ENCODE peak calls at places on chromosome 19, in four cellular contexts. R is nephron progenitor cell, Q is upper lobe of left lung, E is AG10803. U is an unnamed sample.

GRCh38 chr19:3879656-3880055 is 829 bp upstream of the ATCAY start:
- DNase-seq in E (no peak), Q (no peak), R (no peak), U (no peak)

GRCh38 chr19:17528610-17529009 is 17.2 kb downstream of the PGLS start:
- DNase-seq in Q (no peak), E (no peak), R (no peak), U (no peak)

GRCh38 chr19:367963-368623 is 23.5 kb upstream of the MIER2 start:
- DNase-seq in Q (no peak), E (no peak), R (no peak), U (peak; percentile 6)

GRCh38 chr19:21463449-21464105 is 41.8 kb upstream of the ZNF429 start:
- DNase-seq in Q (no peak), R (peak; percentile 63), E (no peak), U (no peak)

GRCh38 chr19:57812201-57812600 is 2.5 kb downstream of the ZNF552 start:
- DNase-seq in Q (no peak), E (no peak), R (no peak), U (no peak)

GRCh38 chr19:54459282-54460229 is 4.0 kb downstream of the LENG9 start:
- DNase-seq in R (no peak), Q (peak; percentile 42), E (no peak), U (no peak)

GRCh38 chr19:18135712-18136584 is 17.0 kb upstream of the PIK3R2 start:
- DNase-seq in Q (no peak), E (no peak), R (no peak), U (no peak)

GRCh38 chr19:15443838-15444237 is 5.9 kb downstream of the WIZ start:
- DNase-seq in R (no peak), E (peak; percentile 16), Q (no peak), U (no peak)

GRCh38 chr19:1817553-1818179 is 5.6 kb upstream of the ATP8B3 start:
- DNase-seq in R (no peak), Q (peak; percentile 76), E (no peak), U (no peak)

GRCh38 chr19:14782978-14783545 is 4.7 kb upstream of the ADGRE2 start:
- DNase-seq in E (no peak), R (no peak), Q (no peak), U (no peak)

GRCh38 chr19:15371119-15371518 is 8.5 kb downstream of the AKAP8 start:
- DNase-seq in Q (no peak), E (no peak), R (no peak), U (no peak)

GRCh38 chr19:39631178-39631577 is 24.5 kb upstream of the LGALS16 start:
- DNase-seq in Q (no peak), R (no peak), E (no peak), U (no peak)

GRCh38 chr19:45475537-45476348 is 7.9 kb downstream of the FOSB start:
- DNase-seq in R (no peak), E (peak; percentile 6), Q (no peak), U (no peak)

GRCh38 chr19:16259385-16260159 is 61.9 kb downstream of the AP1M1 start:
- DNase-seq in Q (peak; percentile 86), R (no peak), E (no peak), U (no peak)

GRCh38 chr19:50858896-50859295 is 4.2 kb downstream of the KLK3 start:
- DNase-seq in E (no peak), Q (no peak), R (no peak), U (no peak)
- TF ChIP-seq CTCF in E (no peak), Q (no peak), R (no peak), U (no peak)

GRCh38 chr19:48784527-48784926 is 26.3 kb downstream of the BCAT2 start:
- DNase-seq in E (peak; percentile 13), R (no peak), Q (no peak), U (no peak)
- TF ChIP-seq CTCF in E (peak; percentile 31), R (no peak), Q (no peak), U (no peak)

DNA sequence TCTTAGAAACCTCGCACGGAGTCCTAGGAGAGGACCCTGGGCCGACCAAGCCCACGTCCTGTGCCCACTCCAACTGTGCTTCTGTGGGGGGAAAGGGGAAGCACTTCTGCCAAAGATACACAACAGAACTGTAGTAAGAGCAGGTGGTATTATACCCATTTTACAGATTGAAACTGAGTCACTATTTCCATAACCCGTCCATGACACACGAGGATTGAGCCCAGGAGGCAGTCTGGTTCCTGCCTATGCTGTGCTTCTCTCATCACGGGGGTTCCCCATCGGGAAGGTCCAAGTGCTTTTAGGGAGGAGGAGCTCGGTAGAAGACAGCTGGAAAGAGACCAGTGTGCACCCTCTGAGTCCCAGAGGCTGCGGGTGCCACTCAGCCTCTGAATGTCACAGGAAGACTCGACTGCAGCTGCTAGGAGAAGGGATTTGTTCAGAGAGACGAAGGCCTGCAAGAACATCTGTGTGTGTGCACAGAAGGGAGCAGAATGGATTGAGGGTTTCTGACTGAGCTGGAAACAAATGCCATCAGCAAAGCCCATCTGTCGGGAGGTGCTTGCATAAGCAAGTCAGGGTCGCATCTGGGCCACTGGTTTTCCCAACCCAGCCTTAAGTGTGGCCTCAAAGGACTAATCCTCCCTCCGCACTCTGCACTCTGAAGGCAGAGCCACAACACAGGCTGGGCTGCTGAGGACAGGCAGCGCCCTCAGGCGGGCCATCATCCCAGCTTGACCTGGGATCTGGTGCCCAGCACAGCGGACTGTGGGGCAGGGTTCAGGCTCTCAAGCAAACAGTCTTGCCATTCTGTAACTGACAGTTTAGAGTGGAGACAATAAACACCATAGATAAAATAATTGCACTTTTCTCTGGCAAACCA is 150.0 kb downstream of the DPF1 start:
- DNase-seq in E (no peak), R (peak; percentile 41), Q (no peak), U (no peak)
- TF ChIP-seq CTCF in E (peak; percentile 20), R (no peak), Q (no peak), U (no peak)

GRCh38 chr19:7494416-7495098 is 5.7 kb upstream of the PEX11G start:
- DNase-seq in E (no peak), R (peak; percentile 31), Q (no peak), U (no peak)
- TF ChIP-seq CTCF in E (no peak), R (no peak), Q (no peak), U (no peak)

DNA sequence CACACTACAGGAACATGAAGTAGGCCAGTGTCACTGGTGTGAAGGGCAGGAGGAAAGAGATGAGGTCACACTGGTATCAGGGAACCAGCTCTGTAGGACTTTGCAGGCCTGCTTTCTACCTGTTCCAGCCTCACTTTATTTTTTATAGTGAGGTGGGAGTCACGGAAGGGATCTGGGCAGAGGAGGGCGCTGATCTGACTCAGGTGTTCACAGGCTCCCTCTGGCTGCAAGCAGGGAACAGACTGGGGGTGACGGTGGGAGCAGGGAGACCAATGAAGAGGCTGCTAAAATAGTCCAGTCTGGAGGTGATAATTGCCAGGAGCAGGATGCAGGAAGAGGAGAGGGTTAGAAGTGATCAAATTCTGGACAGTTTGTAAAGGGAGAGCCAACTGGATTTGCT is 2.8 kb downstream of the THAP8 start:
- DNase-seq in R (peak; percentile 18), E (no peak), Q (no peak), U (no peak)
- TF ChIP-seq CTCF in R (no peak), E (peak; percentile 15), Q (no peak), U (no peak)

GRCh38 chr19:29685326-29685725 is 20.1 kb downstream of the PLEKHF1 start:
- DNase-seq in E (peak; percentile 66), R (no peak), Q (no peak), U (no peak)

GRCh38 chr19:29681422-29682235 is 16.4 kb downstream of the PLEKHF1 start:
- DNase-seq in E (peak; percentile 77), Q (peak; percentile 74), R (no peak), U (no peak)

GRCh38 chr19:29680937-29681336 is 15.7 kb downstream of the PLEKHF1 start:
- DNase-seq in R (no peak), Q (no peak), E (no peak), U (no peak)

GRCh38 chr19:29682236-29682895 is 17.1 kb downstream of the PLEKHF1 start:
- DNase-seq in R (no peak), E (no peak), Q (no peak), U (no peak)

DNA sequence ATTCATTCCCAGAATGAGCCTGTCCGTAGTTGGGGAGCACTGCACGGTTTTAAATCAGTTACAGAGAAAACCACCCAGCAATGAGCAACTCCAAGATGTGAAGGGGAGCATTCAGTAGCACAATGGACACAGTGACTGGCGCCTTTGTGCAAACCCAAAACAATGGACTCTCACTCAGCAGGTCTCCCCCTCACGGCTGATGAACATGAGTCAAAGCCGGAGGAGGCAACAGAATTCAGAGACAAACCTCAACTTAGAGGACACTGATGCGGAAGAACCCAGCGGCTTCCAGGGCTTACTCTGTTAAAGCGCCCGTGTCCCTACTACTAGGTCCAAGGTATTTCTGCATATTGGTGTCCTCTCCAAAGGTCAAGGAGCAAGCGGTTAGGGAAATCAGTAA is 17.7 kb downstream of the PLEKHF1 start:
- DNase-seq in R (no peak), E (no peak), Q (no peak), U (no peak)
- TF ChIP-seq CTCF in R (no peak), E (no peak), Q (no peak), U (no peak)

DNA sequence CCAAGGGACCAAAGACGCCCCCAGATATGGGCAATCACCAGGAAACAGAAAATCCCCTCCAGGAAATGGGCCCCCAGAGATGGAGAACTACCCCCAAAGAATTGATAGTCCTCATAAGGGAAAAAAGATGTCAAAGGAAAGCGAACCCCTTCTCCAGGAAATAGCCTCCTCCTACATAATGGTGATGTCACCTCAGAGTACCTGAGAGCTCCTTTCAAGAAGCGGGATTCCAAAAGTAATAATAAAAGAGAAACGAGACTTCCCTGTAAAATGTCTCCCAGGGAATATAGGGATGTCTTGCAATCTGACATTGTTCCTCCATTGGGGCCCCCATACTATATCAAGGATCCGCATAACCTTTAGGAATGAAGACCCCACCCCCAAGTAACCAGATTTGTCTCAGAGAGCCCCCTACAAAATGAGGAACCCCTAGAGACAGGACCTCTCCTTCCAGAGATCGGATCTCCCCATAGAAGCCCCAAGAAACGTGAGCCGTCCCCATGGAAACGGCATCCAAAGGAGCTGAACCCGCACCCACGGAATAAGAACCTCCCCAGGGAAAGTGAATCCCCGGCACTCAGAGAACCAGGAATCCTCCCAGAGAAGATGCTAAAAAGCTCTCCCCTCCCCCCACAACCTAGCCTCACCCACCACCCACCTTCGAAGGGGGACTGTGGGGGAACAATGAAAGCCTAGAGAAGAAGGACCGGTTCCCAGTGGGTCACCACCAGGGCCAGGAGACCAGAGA is 909 bp downstream of the CDKN2D start:
- DNase-seq in Q (no peak), R (no peak), E (no peak), U (no peak)
- TF ChIP-seq CTCF in Q (no peak), R (no peak), E (no peak), U (no peak)

GRCh38 chr19:49447485-49448431 is 3.9 kb downstream of the PIH1D1 start:
- DNase-seq in R (peak; percentile 51), E (no peak), Q (no peak), U (no peak)

GRCh38 chr19:49443366-49444099 is 2.2 kb upstream of the SLC17A7 start:
- DNase-seq in R (peak; percentile 96), E (peak; percentile 94), Q (peak; percentile 98), U (peak; percentile 92)

GRCh38 chr19:49442793-49443365 is 1.6 kb upstream of the SLC17A7 start:
- DNase-seq in R (peak; percentile 99), Q (peak; percentile 94), E (peak; percentile 85), U (no peak)

GRCh38 chr19:49448432-49448786 is 3.2 kb downstream of the PIH1D1 start:
- DNase-seq in Q (no peak), E (no peak), R (no peak), U (no peak)

GRCh38 chr19:49445997-49446396 is 4.7 kb upstream of the SLC17A7 start:
- DNase-seq in R (no peak), Q (no peak), E (no peak), U (no peak)
- TF ChIP-seq CTCF in R (no peak), Q (no peak), E (no peak), U (no peak)